ENCODE peak calls at places on chromosomes 4 and X, in four cellular contexts. One of them, this sample, is unnamed.

GRCh38 chrX:140765043-140765784 is 55.7 kb downstream of the LINC00632 start:
- DNase-seq in HEK293T: peak
- DNase-seq in SW 1271: no peak
- DNase-seq in gastrocnemius medialis: no peak
- DNase-seq in this sample: no peak

GRCh38 chrX:142149919-142150318 is 55.2 kb downstream of the MAGEC2 start:
- DNase-seq in gastrocnemius medialis: no peak
- DNase-seq in HEK293T: no peak
- DNase-seq in SW 1271: no peak
- DNase-seq in this sample: no peak

GRCh38 chr4:108276690-108277089 is 108.0 kb upstream of the LEF1 start:
- DNase-seq in SW 1271: no peak
- DNase-seq in HEK293T: no peak
- DNase-seq in gastrocnemius medialis: no peak
- DNase-seq in this sample: no peak

GRCh38 chrX:48890934-48891401 is 6.6 kb downstream of the TIMM17B start:
- DNase-seq in SW 1271: no peak
- DNase-seq in gastrocnemius medialis: no peak
- DNase-seq in HEK293T: no peak
- DNase-seq in this sample: no peak

GRCh38 chrX:48676893-48677270 is 6.7 kb upstream of the WAS start:
- DNase-seq in SW 1271: no peak
- DNase-seq in gastrocnemius medialis: no peak
- DNase-seq in HEK293T: no peak
- DNase-seq in this sample: no peak

GRCh38 chr4:6694177-6694901 is 661 bp downstream of the S100P start:
- DNase-seq in HEK293T: no peak
- DNase-seq in gastrocnemius medialis: no peak
- DNase-seq in SW 1271: no peak
- DNase-seq in this sample: no peak

GRCh38 chr4:164803702-164804101 is 49.8 kb downstream of the SMIM31 start:
- DNase-seq in HEK293T: no peak
- DNase-seq in gastrocnemius medialis: no peak
- DNase-seq in SW 1271: no peak
- DNase-seq in this sample: no peak

GRCh38 chrX:29275928-29276327 is 688.7 kb downstream of the IL1RAPL1 start:
- DNase-seq in gastrocnemius medialis: no peak
- DNase-seq in SW 1271: no peak
- DNase-seq in HEK293T: no peak
- DNase-seq in this sample: no peak

GRCh38 chr4:100694467-100694866 is 176.6 kb upstream of the EMCN start:
- DNase-seq in SW 1271: no peak
- DNase-seq in gastrocnemius medialis: no peak
- DNase-seq in HEK293T: no peak
- DNase-seq in this sample: no peak

GRCh38 chr4:2954358-2955185 is 8.6 kb downstream of the NOP14 start:
- DNase-seq in SW 1271: no peak
- DNase-seq in gastrocnemius medialis: no peak
- DNase-seq in HEK293T: no peak
- DNase-seq in this sample: peak

GRCh38 chrX:103151799-103152198 is 58.9 kb upstream of the NXF3 start:
- DNase-seq in gastrocnemius medialis: no peak
- DNase-seq in SW 1271: no peak
- DNase-seq in HEK293T: no peak
- DNase-seq in this sample: no peak

GRCh38 chrX:40543661-40544328 is 37.0 kb upstream of the ATP6AP2 start:
- DNase-seq in HEK293T: peak
- DNase-seq in gastrocnemius medialis: no peak
- DNase-seq in SW 1271: peak
- DNase-seq in this sample: peak

GRCh38 chrX:34140816-34141215 is 8.7 kb upstream of the FAM47A start:
- DNase-seq in SW 1271: no peak
- DNase-seq in HEK293T: no peak
- DNase-seq in gastrocnemius medialis: no peak
- DNase-seq in this sample: no peak

GRCh38 chr4:2558301-2558700 is 21.9 kb downstream of the FAM193A start:
- DNase-seq in SW 1271: no peak
- DNase-seq in gastrocnemius medialis: no peak
- DNase-seq in HEK293T: no peak
- DNase-seq in this sample: no peak

GRCh38 chrX:51395474-51395806 is 62.8 kb downstream of the NUDT10 start:
- DNase-seq in SW 1271: no peak
- DNase-seq in HEK293T: no peak
- DNase-seq in gastrocnemius medialis: no peak
- DNase-seq in this sample: no peak

GRCh38 chr4:176753049-176753448 is 39.7 kb downstream of the VEGFC start:
- DNase-seq in SW 1271: peak
- DNase-seq in gastrocnemius medialis: no peak
- DNase-seq in HEK293T: no peak
- DNase-seq in this sample: no peak

GRCh38 chr4:160299177-160299576 is 1196.3 kb downstream of the RAPGEF2 start:
- DNase-seq in gastrocnemius medialis: no peak
- DNase-seq in HEK293T: no peak
- DNase-seq in SW 1271: no peak
- DNase-seq in this sample: no peak

GRCh38 chr4:124904723-124905390 is 192.3 kb upstream of the ANKRD50 start:
- DNase-seq in SW 1271: no peak
- DNase-seq in gastrocnemius medialis: no peak
- DNase-seq in HEK293T: no peak
- DNase-seq in this sample: no peak

GRCh38 chrX:140923118-140923517 is 79.3 kb upstream of the SPANXB1 start:
- DNase-seq in gastrocnemius medialis: no peak
- DNase-seq in HEK293T: no peak
- DNase-seq in SW 1271: no peak
- DNase-seq in this sample: no peak

GRCh38 chr4:108036252-108036651 is 46.6 kb downstream of the HADH start:
- DNase-seq in HEK293T: no peak
- DNase-seq in gastrocnemius medialis: peak
- DNase-seq in SW 1271: no peak
- DNase-seq in this sample: peak

GRCh38 chr4:15753786-15754185 is 24.3 kb upstream of the CD38 start:
- DNase-seq in SW 1271: no peak
- DNase-seq in HEK293T: no peak
- DNase-seq in gastrocnemius medialis: peak
- DNase-seq in this sample: no peak

GRCh38 chrX:10199212-10199611 is 42.4 kb downstream of the CLCN4 start:
- DNase-seq in HEK293T: no peak
- DNase-seq in SW 1271: no peak
- DNase-seq in gastrocnemius medialis: peak
- DNase-seq in this sample: peak

GRCh38 chr4:134632056-134632455 is 430.5 kb upstream of the PABPC4L start:
- DNase-seq in HEK293T: no peak
- DNase-seq in SW 1271: no peak
- DNase-seq in gastrocnemius medialis: no peak
- DNase-seq in this sample: no peak

GRCh38 chrX:130120746-130121504 is 10.6 kb upstream of the ELF4 start:
- DNase-seq in HEK293T: peak
- DNase-seq in gastrocnemius medialis: peak
- DNase-seq in SW 1271: peak
- DNase-seq in this sample: peak

GRCh38 chr4:42785817-42786216 is 106.7 kb upstream of the GRXCR1 start:
- DNase-seq in HEK293T: no peak
- DNase-seq in gastrocnemius medialis: no peak
- DNase-seq in SW 1271: no peak
- DNase-seq in this sample: no peak

GRCh38 chr4:85686398-85686797 is 211.4 kb downstream of the ARHGAP24 start:
- DNase-seq in SW 1271: no peak
- DNase-seq in gastrocnemius medialis: no peak
- DNase-seq in HEK293T: no peak
- DNase-seq in this sample: no peak

GRCh38 chr4:128721896-128722295 is 87.6 kb upstream of the JADE1 start:
- DNase-seq in SW 1271: no peak
- DNase-seq in HEK293T: no peak
- DNase-seq in gastrocnemius medialis: no peak
- DNase-seq in this sample: no peak

GRCh38 chrX:48278958-48279357 is 23.8 kb downstream of the SSX1 start:
- DNase-seq in HEK293T: peak
- DNase-seq in gastrocnemius medialis: peak
- DNase-seq in SW 1271: no peak
- DNase-seq in this sample: no peak

GRCh38 chr4:152971053-152971452 is 34.9 kb downstream of the FHDC1 start:
- DNase-seq in HEK293T: no peak
- DNase-seq in SW 1271: no peak
- DNase-seq in gastrocnemius medialis: no peak
- DNase-seq in this sample: no peak

This sample was measured in GM20000.